ENCODE peak calls at places on chromosomes 16 and 17, in four cellular contexts. X is lower lobe of right lung, W is cardiac muscle cell, T is HFFc6. E is an unnamed sample.

GRCh38 chr16:919658-920631 is 50.8 kb downstream of the LMF1 start:
- DNase-seq in X (no peak), W (no peak), T (peak; percentile 54), E (no peak)

GRCh38 chr16:66539628-66540469 is 10.1 kb downstream of the TK2 start:
- DNase-seq in X (no peak), W (no peak), T (no peak), E (no peak)

GRCh38 chr17:79836952-79837887 is 2.0 kb downstream of the CBX4 start:
- DNase-seq in X (peak; percentile 94), W (peak; percentile 78), T (no peak), E (peak; percentile 98)

GRCh38 chr16:13793788-13794461 is 126.0 kb upstream of the ERCC4 start:
- DNase-seq in X (no peak), W (peak; percentile 4), T (no peak), E (no peak)

GRCh38 chr17:74360993-74361612 is 565 bp downstream of the BTBD17 start:
- DNase-seq in X (no peak), W (no peak), T (no peak), E (no peak)

GRCh38 chr16:54193656-54194007 is 93.0 kb downstream of the IRX3 start:
- DNase-seq in X (peak; percentile 87), W (peak; percentile 81), T (peak; percentile 64), E (peak; percentile 86)

GRCh38 chr16:24921229-24921628 is 75.5 kb downstream of the SLC5A11 start:
- DNase-seq in X (no peak), W (no peak), T (no peak), E (no peak)

GRCh38 chr16:69893086-69893485 is 58.0 kb upstream of the CLEC18A start:
- DNase-seq in X (no peak), W (no peak), T (no peak), E (no peak)

GRCh38 chr16:16143038-16143763 is 80.1 kb downstream of the ABCC6 start:
- DNase-seq in X (no peak), W (peak; percentile 11), T (peak; percentile 11), E (peak; percentile 39)

GRCh38 chr16:31029272-31029671 is 4.1 kb upstream of the STX4 start:
- DNase-seq in X (no peak), W (no peak), T (no peak), E (no peak)

GRCh38 chr16:50114357-50115129 is 38.6 kb upstream of the TENT4B start:
- DNase-seq in X (no peak), W (no peak), T (peak; percentile 30), E (no peak)

GRCh38 chr16:48384982-48385271 is 286 bp downstream of the SIAH1 start:
- DNase-seq in X (no peak), W (no peak), T (no peak), E (no peak)

GRCh38 chr16:87344931-87345631 is 27.9 kb upstream of the C16orf95 start:
- DNase-seq in X (peak; percentile 65), W (peak; percentile 21), T (no peak), E (no peak)

GRCh38 chr17:18033442-18034099 is 5.4 kb downstream of the ATPAF2 start:
- DNase-seq in X (no peak), W (peak; percentile 88), T (peak; percentile 82), E (peak; percentile 86)

GRCh38 chr17:18184143-18185007 is 747 bp downstream of the ALKBH5 start:
- DNase-seq in X (peak; percentile 77), W (peak; percentile 62), T (peak; percentile 33), E (peak; percentile 33)

GRCh38 chr16:21265104-21265825 is 12.8 kb downstream of the CRYM start:
- DNase-seq in X (no peak), W (no peak), T (no peak), E (peak; percentile 9)

GRCh38 chr16:49018259-49018931 is 263.2 kb downstream of the CBLN1 start:
- DNase-seq in X (no peak), W (no peak), T (no peak), E (no peak)

GRCh38 chr16:54813778-54814177 is 116.9 kb upstream of the IRX5 start:
- DNase-seq in X (no peak), W (no peak), T (no peak), E (no peak)

GRCh38 chr17:59914274-59914854 is 21.4 kb downstream of the RPS6KB1 start:
- DNase-seq in X (no peak), W (peak; percentile 54), T (peak; percentile 54), E (peak; percentile 54)

DNA sequence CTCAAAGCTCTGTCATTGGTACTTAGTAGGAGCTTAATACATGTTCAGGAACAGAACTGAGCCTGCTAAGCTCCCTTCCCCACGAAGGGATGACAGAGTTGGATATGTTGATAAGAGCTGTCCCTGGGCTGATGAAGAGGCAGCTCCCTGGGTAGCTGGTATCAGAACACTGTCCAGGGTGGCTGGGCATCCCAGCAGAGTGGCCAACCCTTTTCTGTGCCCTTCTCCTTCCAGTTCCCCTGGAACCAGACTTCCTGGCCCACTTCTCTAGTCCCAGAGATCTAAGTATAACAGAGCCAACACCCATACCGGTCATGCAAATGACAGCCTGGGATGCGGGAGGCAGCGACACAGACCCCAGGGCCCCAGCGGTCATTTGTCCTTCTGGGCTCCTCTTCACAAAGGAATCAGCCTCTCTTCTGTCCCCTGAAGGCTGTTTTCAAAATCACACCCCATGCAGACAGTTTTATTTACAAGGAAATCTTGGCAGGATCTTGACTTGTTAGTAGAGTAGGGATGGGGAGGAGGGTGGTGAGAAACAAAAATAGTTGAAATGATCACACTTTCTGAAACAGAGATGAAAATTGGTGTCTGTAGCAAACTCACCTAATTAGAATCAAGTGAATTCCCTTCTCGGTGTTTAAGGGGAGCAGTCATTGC is 1.4 kb upstream of the RHBDL3 start:
- DNase-seq in X (peak; percentile 10), W (no peak), T (no peak), E (no peak)
- TF ChIP-seq CTCF in X (no peak), W (peak; percentile 18), T (peak; percentile 44), E (no peak)

GRCh38 chr16:8655184-8655717 is 19.2 kb upstream of the ABAT start:
- DNase-seq in X (no peak), W (peak; percentile 28), T (no peak), E (peak; percentile 66)
- TF ChIP-seq CTCF in X (peak; percentile 58), W (peak; percentile 41), T (peak; percentile 71), E (peak; percentile 36)

GRCh38 chr17:50794361-50794760 is 27.0 kb upstream of the ANKRD40CL start:
- DNase-seq in X (no peak), W (no peak), T (no peak), E (no peak)

GRCh38 chr17:50800196-50800700 is 32.9 kb upstream of the ANKRD40CL start:
- DNase-seq in X (no peak), W (no peak), T (no peak), E (peak; percentile 31)

GRCh38 chr17:50799582-50799981 is 32.3 kb upstream of the ANKRD40CL start:
- DNase-seq in X (no peak), W (peak; percentile 64), T (no peak), E (no peak)

GRCh38 chr17:50802609-50803571 is 32.5 kb upstream of the WFIKKN2 start:
- DNase-seq in X (no peak), W (no peak), T (no peak), E (no peak)

GRCh38 chr17:50798424-50799344 is 31.4 kb upstream of the ANKRD40CL start:
- DNase-seq in X (no peak), W (no peak), T (no peak), E (peak; percentile 86)
- TF ChIP-seq CTCF in X (no peak), W (no peak), T (no peak), E (no peak)

DNA sequence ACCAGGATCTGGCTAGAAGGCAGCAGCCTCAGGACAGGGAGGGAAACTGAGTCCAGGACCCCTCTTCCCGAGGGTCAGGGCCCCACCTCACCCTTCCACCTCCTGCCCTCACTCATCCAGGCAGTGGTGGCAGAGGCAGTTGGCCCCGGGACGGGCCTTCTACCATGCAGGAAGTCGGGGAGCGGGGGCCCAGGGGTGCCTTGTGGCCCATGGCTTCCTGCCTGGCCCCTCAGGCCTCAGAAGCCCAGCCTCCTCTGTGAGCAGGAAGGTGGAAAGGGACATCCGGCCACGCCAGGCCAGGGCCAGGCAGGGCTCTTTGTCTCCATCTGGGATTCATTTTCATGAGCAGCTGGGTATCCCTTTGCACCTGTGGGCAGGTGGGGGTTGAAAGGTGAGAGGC is 58.5 kb downstream of the BAHCC1 start:
- DNase-seq in X (no peak), W (no peak), T (no peak), E (no peak)
- TF ChIP-seq CTCF in X (no peak), W (no peak), T (no peak), E (no peak)